ENCODE peak calls at places on chromosomes 5 and 9, in five cellular contexts. One of them, this sample, is unnamed.

GRCh38 chr9:14286121-14286520 is 27.8 kb downstream of the NFIB start:
- DNase-seq in pancreas: no peak
- DNase-seq in CD8-positive, alpha-beta T cell: no peak
- DNase-seq in IMR-90: no peak
- DNase-seq in brain microvascular endothelial cell: no peak
- DNase-seq in this sample: no peak

GRCh38 chr5:6291961-6292360 is 86.4 kb downstream of the MED10 start:
- DNase-seq in pancreas: no peak
- DNase-seq in CD8-positive, alpha-beta T cell: no peak
- DNase-seq in IMR-90: no peak
- DNase-seq in brain microvascular endothelial cell: no peak
- DNase-seq in this sample: no peak

GRCh38 chr9:128169492-128169891 is 9.4 kb downstream of the BBLN start:
- DNase-seq in pancreas: no peak
- DNase-seq in CD8-positive, alpha-beta T cell: no peak
- DNase-seq in IMR-90: no peak
- DNase-seq in brain microvascular endothelial cell: no peak
- DNase-seq in this sample: no peak

GRCh38 chr9:2962471-2963172 is 118.7 kb upstream of the PUM3 start:
- DNase-seq in pancreas: no peak
- DNase-seq in CD8-positive, alpha-beta T cell: no peak
- DNase-seq in IMR-90: no peak
- DNase-seq in brain microvascular endothelial cell: no peak
- DNase-seq in this sample: peak; percentile 1

GRCh38 chr9:137691648-137692357 is 73.0 kb downstream of the EHMT1 start:
- DNase-seq in pancreas: no peak
- DNase-seq in CD8-positive, alpha-beta T cell: no peak
- DNase-seq in IMR-90: no peak
- DNase-seq in brain microvascular endothelial cell: no peak
- DNase-seq in this sample: no peak

GRCh38 chr5:72204946-72205345 is 97.7 kb downstream of the MAP1B start:
- DNase-seq in pancreas: no peak
- DNase-seq in CD8-positive, alpha-beta T cell: no peak
- DNase-seq in IMR-90: peak; percentile 58
- DNase-seq in brain microvascular endothelial cell: no peak
- DNase-seq in this sample: no peak

GRCh38 chr5:164145458-164145857 is 640.0 kb downstream of the MAT2B start:
- DNase-seq in pancreas: no peak
- DNase-seq in CD8-positive, alpha-beta T cell: no peak
- DNase-seq in IMR-90: no peak
- DNase-seq in brain microvascular endothelial cell: no peak
- DNase-seq in this sample: no peak

GRCh38 chr5:145937432-145938250 is 1.3 kb downstream of the SH3RF2 start:
- DNase-seq in pancreas: peak; percentile 26
- DNase-seq in CD8-positive, alpha-beta T cell: no peak
- DNase-seq in IMR-90: peak; percentile 51
- DNase-seq in brain microvascular endothelial cell: no peak
- DNase-seq in this sample: peak; percentile 97

GRCh38 chr5:96733771-96734498 is 71.8 kb downstream of the CAST start:
- DNase-seq in pancreas: no peak
- DNase-seq in CD8-positive, alpha-beta T cell: no peak
- DNase-seq in IMR-90: peak; percentile 35
- DNase-seq in brain microvascular endothelial cell: no peak
- DNase-seq in this sample: peak; percentile 95

GRCh38 chr9:90871327-90871935 is 69.8 kb downstream of the SYK start:
- DNase-seq in pancreas: no peak
- DNase-seq in CD8-positive, alpha-beta T cell: no peak
- DNase-seq in IMR-90: no peak
- DNase-seq in brain microvascular endothelial cell: no peak
- DNase-seq in this sample: no peak

GRCh38 chr5:109053995-109054417 is 306.3 kb downstream of the FER start:
- DNase-seq in pancreas: no peak
- DNase-seq in CD8-positive, alpha-beta T cell: no peak
- DNase-seq in IMR-90: peak; percentile 92
- DNase-seq in brain microvascular endothelial cell: no peak
- DNase-seq in this sample: no peak

GRCh38 chr5:153352685-153353219 is 137.7 kb upstream of the GRIA1 start:
- DNase-seq in pancreas: no peak
- DNase-seq in CD8-positive, alpha-beta T cell: no peak
- DNase-seq in IMR-90: no peak
- DNase-seq in brain microvascular endothelial cell: no peak
- DNase-seq in this sample: peak; percentile 89

GRCh38 chr5:153546566-153546965 is 56.1 kb downstream of the GRIA1 start:
- DNase-seq in pancreas: no peak
- DNase-seq in CD8-positive, alpha-beta T cell: no peak
- DNase-seq in IMR-90: no peak
- DNase-seq in brain microvascular endothelial cell: no peak
- DNase-seq in this sample: no peak

GRCh38 chr9:3367185-3367584 is 158.6 kb downstream of the RFX3 start:
- DNase-seq in pancreas: no peak
- DNase-seq in CD8-positive, alpha-beta T cell: no peak
- DNase-seq in IMR-90: no peak
- DNase-seq in brain microvascular endothelial cell: no peak
- DNase-seq in this sample: no peak

GRCh38 chr9:4108708-4109444 is 191.0 kb downstream of the GLIS3 start:
- DNase-seq in pancreas: no peak
- DNase-seq in CD8-positive, alpha-beta T cell: no peak
- DNase-seq in IMR-90: no peak
- DNase-seq in brain microvascular endothelial cell: no peak
- DNase-seq in this sample: no peak

GRCh38 chr9:13787234-13787833 is 507.8 kb upstream of the MPDZ start:
- DNase-seq in pancreas: no peak
- DNase-seq in CD8-positive, alpha-beta T cell: no peak
- DNase-seq in IMR-90: peak; percentile 46
- DNase-seq in brain microvascular endothelial cell: peak; percentile 48
- DNase-seq in this sample: no peak

GRCh38 chr5:140339636-140340035 is 6.8 kb downstream of the HBEGF start:
- DNase-seq in pancreas: no peak
- DNase-seq in CD8-positive, alpha-beta T cell: no peak
- DNase-seq in IMR-90: no peak
- DNase-seq in brain microvascular endothelial cell: no peak
- DNase-seq in this sample: no peak

GRCh38 chr5:32325067-32325466 is 12.3 kb upstream of the MTMR12 start:
- DNase-seq in pancreas: no peak
- DNase-seq in CD8-positive, alpha-beta T cell: no peak
- DNase-seq in IMR-90: peak; percentile 38
- DNase-seq in brain microvascular endothelial cell: no peak
- DNase-seq in this sample: peak; percentile 11

GRCh38 chr5:135460246-135461033 is 8.3 kb upstream of the TIFAB start:
- DNase-seq in pancreas: no peak
- DNase-seq in CD8-positive, alpha-beta T cell: no peak
- DNase-seq in IMR-90: no peak
- DNase-seq in brain microvascular endothelial cell: no peak
- DNase-seq in this sample: no peak

GRCh38 chr9:107044872-107045271 is 181.9 kb downstream of the ZNF462 start:
- DNase-seq in pancreas: no peak
- DNase-seq in CD8-positive, alpha-beta T cell: no peak
- DNase-seq in IMR-90: no peak
- DNase-seq in brain microvascular endothelial cell: no peak
- DNase-seq in this sample: no peak

GRCh38 chr5:13359326-13359725 is 585.2 kb downstream of the DNAH5 start:
- DNase-seq in pancreas: no peak
- DNase-seq in CD8-positive, alpha-beta T cell: no peak
- DNase-seq in IMR-90: peak; percentile 45
- DNase-seq in brain microvascular endothelial cell: peak; percentile 1
- DNase-seq in this sample: peak; percentile 48

GRCh38 chr5:127442085-127442484 is 75.4 kb upstream of the PRRC1 start:
- DNase-seq in pancreas: no peak
- DNase-seq in CD8-positive, alpha-beta T cell: no peak
- DNase-seq in IMR-90: peak; percentile 2
- DNase-seq in brain microvascular endothelial cell: no peak
- DNase-seq in this sample: peak; percentile 31

GRCh38 chr5:154168395-154168794 is 22.1 kb upstream of the GALNT10 start:
- DNase-seq in pancreas: no peak
- DNase-seq in CD8-positive, alpha-beta T cell: no peak
- DNase-seq in IMR-90: no peak
- DNase-seq in brain microvascular endothelial cell: peak; percentile 4
- DNase-seq in this sample: no peak

GRCh38 chr5:168472329-168472728 is 13.9 kb upstream of the RARS1 start:
- DNase-seq in pancreas: no peak
- DNase-seq in CD8-positive, alpha-beta T cell: no peak
- DNase-seq in IMR-90: peak; percentile 96
- DNase-seq in brain microvascular endothelial cell: peak; percentile 94
- DNase-seq in this sample: peak; percentile 86

GRCh38 chr9:137371966-137372651 is 50.9 kb downstream of the EXD3 start:
- DNase-seq in pancreas: no peak
- DNase-seq in CD8-positive, alpha-beta T cell: no peak
- DNase-seq in IMR-90: no peak
- DNase-seq in brain microvascular endothelial cell: no peak
- DNase-seq in this sample: no peak

GRCh38 chr5:10250804-10251276 is 760 bp downstream of the CCT5 start:
- DNase-seq in pancreas: no peak
- DNase-seq in CD8-positive, alpha-beta T cell: no peak
- DNase-seq in IMR-90: peak; percentile 41
- DNase-seq in brain microvascular endothelial cell: no peak
- DNase-seq in this sample: peak; percentile 41

DNA sequence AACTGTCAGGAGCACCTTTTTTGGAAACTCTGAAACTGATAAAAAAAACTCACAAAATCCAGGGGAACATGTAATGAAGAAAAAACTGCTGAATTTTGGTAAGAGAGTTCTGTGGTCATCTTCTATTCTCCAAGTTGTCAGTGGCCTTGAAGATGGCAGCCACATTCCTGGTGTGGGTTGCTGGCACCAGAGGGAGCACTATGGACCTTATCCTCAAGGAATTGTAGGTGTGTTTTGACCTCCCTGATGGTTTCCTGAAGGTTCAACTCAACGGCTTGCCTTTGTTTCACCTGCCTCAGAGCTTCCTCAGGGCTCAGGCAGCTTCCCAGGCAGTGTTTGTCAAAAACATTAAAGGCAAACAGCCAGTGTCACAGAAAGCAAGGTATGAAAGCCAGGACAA is 2.2 kb upstream of the SLC38A9 start:
- DNase-seq in pancreas: no peak
- DNase-seq in CD8-positive, alpha-beta T cell: no peak
- DNase-seq in IMR-90: no peak
- DNase-seq in brain microvascular endothelial cell: no peak
- DNase-seq in this sample: no peak
- TF ChIP-seq CTCF in pancreas: no peak
- TF ChIP-seq CTCF in CD8-positive, alpha-beta T cell: no peak
- TF ChIP-seq CTCF in IMR-90: peak; percentile 1
- TF ChIP-seq CTCF in brain microvascular endothelial cell: peak; percentile 32
- TF ChIP-seq CTCF in this sample: no peak

DNA sequence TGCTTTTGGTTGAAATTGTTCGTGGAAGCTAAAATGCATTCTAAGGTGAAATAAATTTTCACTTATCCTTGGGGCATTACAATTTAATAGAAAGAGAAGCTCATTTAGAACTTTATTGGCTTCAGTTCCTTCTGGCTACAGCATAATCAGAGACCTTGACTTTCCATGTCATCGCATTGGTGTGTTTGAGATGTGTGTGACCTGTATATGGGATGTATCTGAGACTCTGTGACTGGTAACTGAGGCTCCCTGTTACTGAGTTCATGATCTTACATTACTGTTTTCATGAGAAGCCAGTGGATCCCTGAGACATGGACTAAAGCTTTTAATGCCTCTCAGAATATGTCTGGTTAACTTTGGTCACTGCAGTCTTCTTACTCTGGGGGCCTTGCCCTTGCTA is 32.5 kb downstream of the SH3GL2 start:
- DNase-seq in pancreas: no peak
- DNase-seq in CD8-positive, alpha-beta T cell: no peak
- DNase-seq in IMR-90: no peak
- DNase-seq in brain microvascular endothelial cell: no peak
- DNase-seq in this sample: no peak
- H3K27ac ChIP-seq in pancreas: no peak overlapping the region
- H3K27ac ChIP-seq in CD8-positive, alpha-beta T cell: no peak overlapping the region
- H3K27ac ChIP-seq in IMR-90: no peak overlapping the region
- H3K27ac ChIP-seq in brain microvascular endothelial cell: no peak overlapping the region
- H3K27ac ChIP-seq in this sample: no peak overlapping the region

DNA sequence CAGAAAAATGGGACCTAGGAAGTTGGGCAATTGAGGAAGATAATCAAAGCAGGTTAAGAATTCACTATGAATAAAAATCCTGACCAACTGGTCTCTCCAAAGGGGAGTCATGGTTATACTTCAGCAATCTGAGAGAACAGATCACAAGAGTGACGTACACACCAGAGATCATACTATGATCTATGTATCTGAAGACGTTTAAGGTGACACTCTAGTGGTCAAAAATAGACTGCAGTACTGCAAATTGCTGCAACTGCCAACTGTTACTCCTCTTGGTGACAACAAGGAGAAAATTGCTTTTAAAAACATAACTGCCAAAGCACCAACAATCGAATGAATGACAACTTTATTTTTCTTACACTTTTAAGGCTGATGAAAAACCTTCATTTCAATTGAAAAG is 4.9 kb downstream of the AK6 start:
- DNase-seq in pancreas: no peak
- DNase-seq in CD8-positive, alpha-beta T cell: no peak
- DNase-seq in IMR-90: peak; percentile 7
- DNase-seq in brain microvascular endothelial cell: peak; percentile 13
- DNase-seq in this sample: no peak
- TF ChIP-seq CTCF in pancreas: no peak
- TF ChIP-seq CTCF in CD8-positive, alpha-beta T cell: peak; percentile 49
- TF ChIP-seq CTCF in IMR-90: peak; percentile 17
- TF ChIP-seq CTCF in brain microvascular endothelial cell: peak; percentile 50
- TF ChIP-seq CTCF in this sample: peak; percentile 47

GRCh38 chr5:133439859-133440258 is 172.5 kb downstream of the FSTL4 start:
- DNase-seq in pancreas: no peak
- DNase-seq in CD8-positive, alpha-beta T cell: no peak
- DNase-seq in IMR-90: no peak
- DNase-seq in brain microvascular endothelial cell: no peak
- DNase-seq in this sample: peak; percentile 55

GRCh38 chr5:133438487-133438886 is 173.9 kb downstream of the FSTL4 start:
- DNase-seq in pancreas: no peak
- DNase-seq in CD8-positive, alpha-beta T cell: no peak
- DNase-seq in IMR-90: no peak
- DNase-seq in brain microvascular endothelial cell: no peak
- DNase-seq in this sample: no peak

GRCh38 chr5:133440467-133441115 is 171.8 kb downstream of the FSTL4 start:
- DNase-seq in pancreas: no peak
- DNase-seq in CD8-positive, alpha-beta T cell: no peak
- DNase-seq in IMR-90: no peak
- DNase-seq in brain microvascular endothelial cell: no peak
- DNase-seq in this sample: no peak

GRCh38 chr5:133445744-133446143 is 166.6 kb downstream of the FSTL4 start:
- DNase-seq in pancreas: no peak
- DNase-seq in CD8-positive, alpha-beta T cell: no peak
- DNase-seq in IMR-90: no peak
- DNase-seq in brain microvascular endothelial cell: no peak
- DNase-seq in this sample: no peak

DNA sequence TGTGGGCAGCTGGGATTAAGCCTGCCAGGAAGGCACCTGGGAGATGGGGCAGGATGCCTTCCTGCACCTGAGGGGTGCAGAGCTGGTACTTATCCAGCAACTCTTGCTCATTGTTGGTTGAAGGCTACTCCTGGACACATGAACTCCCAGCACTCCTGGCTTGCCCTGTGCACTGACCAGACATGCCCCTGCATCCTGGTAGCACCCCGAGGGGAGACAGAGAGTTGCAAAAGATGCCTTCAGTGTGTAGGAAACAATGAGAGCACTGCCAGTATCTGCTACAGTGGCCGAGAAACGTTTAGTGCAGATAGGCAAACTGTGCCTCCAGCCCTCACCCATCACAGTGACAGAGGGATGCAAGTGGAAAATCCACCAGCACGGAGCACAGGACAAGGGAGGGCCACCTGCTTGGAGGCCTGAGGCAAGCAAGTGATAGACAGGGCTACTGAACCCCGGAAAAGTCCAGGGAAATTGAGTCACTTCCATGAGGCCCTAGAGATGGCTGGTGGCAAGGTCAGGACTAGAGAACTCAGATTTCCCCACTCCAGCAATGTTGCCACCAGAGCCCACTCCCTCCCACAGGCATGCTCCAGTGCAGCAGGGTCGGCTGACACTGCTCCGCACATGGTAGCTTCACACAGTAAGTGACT is 171.1 kb downstream of the FSTL4 start:
- DNase-seq in pancreas: no peak
- DNase-seq in CD8-positive, alpha-beta T cell: no peak
- DNase-seq in IMR-90: no peak
- DNase-seq in brain microvascular endothelial cell: no peak
- DNase-seq in this sample: no peak
- H3K27ac ChIP-seq in pancreas: no peak overlapping the region
- H3K27ac ChIP-seq in CD8-positive, alpha-beta T cell: no peak overlapping the region
- H3K27ac ChIP-seq in IMR-90: no peak overlapping the region
- H3K27ac ChIP-seq in brain microvascular endothelial cell: no peak overlapping the region
- H3K27ac ChIP-seq in this sample: no peak overlapping the region

This sample was measured in RWPE1.